ENCODE peak calls at places on chromosomes 4 and X, in seven cellular contexts. H is CD8-positive, alpha-beta T cell; E is activated CD4-positive, alpha-beta memory T cell treated with anti-CD3 and anti-CD28 coated beads, Interleukin-2, amount 10 ng/mL, durations not matched to agents 7 days and 5 days; T is adipocyte; K is posterior vena cava; I is KBM-7; W is activated naive CD4-positive, alpha-beta T cell treated with anti-CD3 and anti-CD28 coated beads for 36 hours. V is an unnamed sample.

GRCh38 chr4:87819281-87819919 is 13.4 kb upstream of the MEPE start:
- DNase-seq in H (no peak), W (no peak), E (no peak), I (peak), K (no peak), T (peak), V (no peak)

GRCh38 chrX:16827225-16827624 is 41.0 kb downstream of the TXLNG start:
- DNase-seq in W (no peak), I (no peak), K (no peak), E (no peak), T (no peak), H (no peak), V (no peak)

GRCh38 chr4:7266525-7267292 is 74.4 kb downstream of the SORCS2 start:
- DNase-seq in K (no peak), W (no peak), E (no peak), H (no peak), I (no peak), T (peak), V (no peak)

GRCh38 chr4:33579951-33580350 is 2664.4 kb downstream of the ARAP2 start:
- DNase-seq in K (no peak), H (no peak), I (no peak), E (no peak), W (no peak), T (no peak), V (no peak)

GRCh38 chrX:46836701-46837542 is at the start of gene RP2:
- DNase-seq in T (peak), W (peak), K (peak), E (peak), H (peak), I (peak), V (peak)

GRCh38 chrX:47595701-47596655 is 13.7 kb downstream of the TIMP1 start:
- DNase-seq in E (no peak), I (peak), K (peak), W (no peak), T (peak), H (no peak), V (no peak)

GRCh38 chr4:166165829-166166420 is 292.9 kb downstream of the TLL1 start:
- DNase-seq in E (no peak), T (peak), H (no peak), W (peak), K (no peak), I (peak), V (peak)

GRCh38 chrX:103356023-103356798 is at the start of gene TCEAL9:
- DNase-seq in H (no peak), W (no peak), E (no peak), K (peak), I (no peak), T (peak), V (peak)

GRCh38 chr4:23819041-23819511 is 70.8 kb downstream of the PPARGC1A start:
- DNase-seq in H (no peak), T (no peak), W (no peak), K (no peak), I (no peak), E (no peak), V (peak)

GRCh38 chrX:19579485-19579884 is 64.2 kb upstream of the MAP3K15 start:
- DNase-seq in K (no peak), E (no peak), T (peak), H (no peak), W (peak), I (peak), V (no peak)

GRCh38 chrX:129233791-129234190 is 289.5 kb downstream of the SMARCA1 start:
- DNase-seq in W (no peak), I (no peak), E (no peak), T (no peak), H (no peak), K (no peak), V (no peak)

GRCh38 chr4:168908093-168908492 is 102.0 kb downstream of the CBR4 start:
- DNase-seq in W (no peak), T (peak), I (no peak), E (no peak), H (no peak), K (no peak), V (no peak)

GRCh38 chrX:1813809-1814208 is 198.9 kb downstream of the ASMT start:
- DNase-seq in I (no peak), K (no peak), E (no peak), H (no peak), T (no peak), W (peak), V (no peak)

GRCh38 chr4:82588871-82589270 is 27.1 kb upstream of the TMEM150C start:
- DNase-seq in T (peak), W (no peak), K (no peak), H (no peak), I (no peak), E (no peak), V (no peak)

GRCh38 chrX:65688403-65688881 is 21.0 kb downstream of the MSN start:
- DNase-seq in W (no peak), T (peak), E (no peak), I (no peak), K (no peak), H (no peak), V (no peak)

GRCh38 chr4:113071811-113072210 is 22.4 kb downstream of the ANK2 start:
- DNase-seq in T (no peak), W (no peak), H (no peak), E (no peak), K (no peak), I (no peak), V (no peak)

GRCh38 chr4:22129454-22130075 is 181.0 kb upstream of the KCNIP4 start:
- DNase-seq in K (no peak), T (peak), W (peak), H (no peak), I (peak), E (no peak), V (no peak)

GRCh38 chrX:30888526-30889146 is 418 bp downstream of the TAB3 start:
- DNase-seq in E (peak), H (no peak), K (peak), T (peak), W (peak), I (peak), V (no peak)

GRCh38 chrX:82589410-82589809 is 918.7 kb upstream of the POU3F4 start:
- DNase-seq in T (no peak), W (no peak), H (no peak), K (no peak), I (no peak), E (no peak), V (no peak)

GRCh38 chr4:8468746-8469535 is 28.4 kb downstream of the TRMT44 start:
- DNase-seq in E (peak), K (no peak), W (peak), H (peak), T (peak), I (peak), V (peak)

GRCh38 chrX:10239611-10240064 is 82.9 kb downstream of the CLCN4 start:
- DNase-seq in E (no peak), K (peak), W (no peak), H (no peak), T (peak), I (no peak), V (no peak)

GRCh38 chr4:92172203-92172602 is 131.6 kb upstream of the GRID2 start:
- DNase-seq in K (no peak), W (no peak), E (no peak), I (no peak), T (peak), H (no peak), V (no peak)

GRCh38 chr4:147110473-147110872 is 164.8 kb upstream of the TTC29 start:
- DNase-seq in W (no peak), T (no peak), H (no peak), K (no peak), I (no peak), E (no peak), V (no peak)

GRCh38 chrX:39814391-39814790 is 283.4 kb downstream of the BCOR start:
- DNase-seq in W (peak), H (peak), E (peak), T (peak), I (peak), K (no peak), V (no peak)

GRCh38 chr4:42453612-42454011 is 56.3 kb downstream of the SHISA3 start:
- DNase-seq in H (no peak), T (no peak), I (no peak), W (no peak), K (no peak), E (no peak), V (no peak)

GRCh38 chr4:174522183-174523002 is at the start of gene HPGD:
- DNase-seq in I (peak), E (peak), H (peak), W (peak), T (peak), K (peak), V (no peak)

GRCh38 chr4:41028392-41029076 is 185.8 kb downstream of the APBB2 start:
- DNase-seq in W (no peak), H (no peak), I (no peak), K (no peak), T (peak), E (no peak), V (no peak)

GRCh38 chrX:33183366-33183765 is 28.0 kb downstream of the DMD start:
- DNase-seq in T (no peak), W (no peak), E (no peak), I (no peak), H (no peak), K (no peak), V (no peak)

GRCh38 chr4:16537926-16538325 is 311.7 kb upstream of the TAPT1 start:
- DNase-seq in E (no peak), K (no peak), W (no peak), T (no peak), I (no peak), H (no peak), V (no peak)

GRCh38 chrX:95860127-95860526 is 824.5 kb upstream of the DIAPH2 start:
- DNase-seq in I (peak), T (no peak), K (no peak), E (no peak), W (no peak), H (no peak), V (no peak)

GRCh38 chr4:8908206-8908893 is 36.7 kb upstream of the HMX1 start:
- DNase-seq in H (no peak), I (no peak), T (no peak), W (no peak), K (peak), E (no peak), V (no peak)

GRCh38 chr4:7830747-7831146 is 108.9 kb downstream of the AFAP1 start:
- DNase-seq in H (no peak), I (no peak), K (no peak), T (no peak), W (no peak), E (no peak), V (no peak)

GRCh38 chrX:45110494-45110893 is 90.2 kb downstream of the DIPK2B start:
- DNase-seq in T (no peak), H (no peak), I (no peak), W (no peak), K (no peak), E (no peak), V (peak)

GRCh38 chrX:40773809-40774208 is 38.5 kb upstream of the MED14 start:
- DNase-seq in H (no peak), K (no peak), E (no peak), T (peak), W (no peak), I (no peak), V (no peak)

GRCh38 chr4:9870165-9870564 is 88.7 kb downstream of the DRD5 start:
- DNase-seq in K (no peak), W (no peak), I (no peak), H (no peak), E (no peak), T (no peak), V (no peak)